ENCODE peak calls at places on chromosomes 1 and 21, in five cellular contexts. One of them, this sample, is unnamed.

GRCh38 chr1:54745274-54745673 is 19.0 kb downstream of the PARS2 start:
- DNase-seq in lower leg skin: no peak
- DNase-seq in WERI-Rb-1: no peak
- DNase-seq in foreskin fibroblast: no peak
- DNase-seq in body of pancreas: no peak
- DNase-seq in this sample: no peak

GRCh38 chr1:241698177-241698576 is 46.1 kb downstream of the WDR64 start:
- DNase-seq in lower leg skin: no peak
- DNase-seq in WERI-Rb-1: no peak
- DNase-seq in foreskin fibroblast: no peak
- DNase-seq in body of pancreas: no peak
- DNase-seq in this sample: no peak

GRCh38 chr1:156709743-156710489 is 4.5 kb upstream of the CRABP2 start:
- DNase-seq in lower leg skin: peak; percentile 67
- DNase-seq in WERI-Rb-1: peak; percentile 87
- DNase-seq in foreskin fibroblast: peak; percentile 77
- DNase-seq in body of pancreas: peak; percentile 62
- DNase-seq in this sample: no peak

GRCh38 chr1:156118175-156118868 is 3.8 kb downstream of the LMNA start:
- DNase-seq in lower leg skin: no peak
- DNase-seq in WERI-Rb-1: no peak
- DNase-seq in foreskin fibroblast: no peak
- DNase-seq in body of pancreas: peak; percentile 87
- DNase-seq in this sample: peak; percentile 69

GRCh38 chr1:41372600-41372993 is 11.4 kb downstream of the FOXO6 start:
- DNase-seq in lower leg skin: no peak
- DNase-seq in WERI-Rb-1: no peak
- DNase-seq in foreskin fibroblast: no peak
- DNase-seq in body of pancreas: no peak
- DNase-seq in this sample: no peak

GRCh38 chr1:7527733-7528045 is 243.4 kb upstream of the VAMP3 start:
- DNase-seq in lower leg skin: no peak
- DNase-seq in WERI-Rb-1: no peak
- DNase-seq in foreskin fibroblast: no peak
- DNase-seq in body of pancreas: no peak
- DNase-seq in this sample: no peak

GRCh38 chr21:31663584-31664249 is 4.2 kb downstream of the SOD1 start:
- DNase-seq in lower leg skin: no peak
- DNase-seq in WERI-Rb-1: no peak
- DNase-seq in foreskin fibroblast: no peak
- DNase-seq in body of pancreas: no peak
- DNase-seq in this sample: no peak

GRCh38 chr1:150268342-150268705 is 492 bp downstream of the APH1A start:
- DNase-seq in lower leg skin: no peak
- DNase-seq in WERI-Rb-1: no peak
- DNase-seq in foreskin fibroblast: peak; percentile 24
- DNase-seq in body of pancreas: peak; percentile 48
- DNase-seq in this sample: peak; percentile 24

GRCh38 chr1:32716312-32717126 is 13.9 kb upstream of the SYNC start:
- DNase-seq in lower leg skin: peak; percentile 81
- DNase-seq in WERI-Rb-1: peak; percentile 90
- DNase-seq in foreskin fibroblast: no peak
- DNase-seq in body of pancreas: peak; percentile 100
- DNase-seq in this sample: peak; percentile 99

GRCh38 chr1:173482683-173483082 is 5.5 kb downstream of the PRDX6 start:
- DNase-seq in lower leg skin: no peak
- DNase-seq in WERI-Rb-1: no peak
- DNase-seq in foreskin fibroblast: no peak
- DNase-seq in body of pancreas: no peak
- DNase-seq in this sample: no peak

GRCh38 chr21:32494946-32495703 is 82.6 kb downstream of the EVA1C start:
- DNase-seq in lower leg skin: no peak
- DNase-seq in WERI-Rb-1: no peak
- DNase-seq in foreskin fibroblast: peak; percentile 57
- DNase-seq in body of pancreas: no peak
- DNase-seq in this sample: no peak

GRCh38 chr1:204513117-204513716 is 3.0 kb upstream of the MDM4 start:
- DNase-seq in lower leg skin: no peak
- DNase-seq in WERI-Rb-1: no peak
- DNase-seq in foreskin fibroblast: no peak
- DNase-seq in body of pancreas: no peak
- DNase-seq in this sample: no peak

GRCh38 chr1:20371883-20372282 is 81.2 kb downstream of the VWA5B1 start:
- DNase-seq in lower leg skin: no peak
- DNase-seq in WERI-Rb-1: no peak
- DNase-seq in foreskin fibroblast: no peak
- DNase-seq in body of pancreas: no peak
- DNase-seq in this sample: peak; percentile 31

GRCh38 chr1:223700942-223701637 is 11.2 kb upstream of the CAPN2 start:
- DNase-seq in lower leg skin: no peak
- DNase-seq in WERI-Rb-1: no peak
- DNase-seq in foreskin fibroblast: peak; percentile 95
- DNase-seq in body of pancreas: no peak
- DNase-seq in this sample: peak; percentile 86

GRCh38 chr1:101843160-101843559 is 153.6 kb downstream of the OLFM3 start:
- DNase-seq in lower leg skin: no peak
- DNase-seq in WERI-Rb-1: peak; percentile 5
- DNase-seq in foreskin fibroblast: no peak
- DNase-seq in body of pancreas: no peak
- DNase-seq in this sample: no peak

GRCh38 chr21:20996421-20997307 is 1.5 kb upstream of the NCAM2 start:
- DNase-seq in lower leg skin: no peak
- DNase-seq in WERI-Rb-1: no peak
- DNase-seq in foreskin fibroblast: no peak
- DNase-seq in body of pancreas: no peak
- DNase-seq in this sample: no peak

GRCh38 chr21:41602511-41602910 is 94.6 kb upstream of the TMPRSS2 start:
- DNase-seq in lower leg skin: no peak
- DNase-seq in WERI-Rb-1: no peak
- DNase-seq in foreskin fibroblast: no peak
- DNase-seq in body of pancreas: no peak
- DNase-seq in this sample: no peak

GRCh38 chr1:63101336-63101735 is 221.0 kb upstream of the FOXD3 start:
- DNase-seq in lower leg skin: no peak
- DNase-seq in WERI-Rb-1: peak; percentile 10
- DNase-seq in foreskin fibroblast: no peak
- DNase-seq in body of pancreas: no peak
- DNase-seq in this sample: no peak

GRCh38 chr1:96557336-96557735 is 164.2 kb upstream of the PTBP2 start:
- DNase-seq in lower leg skin: no peak
- DNase-seq in WERI-Rb-1: no peak
- DNase-seq in foreskin fibroblast: peak; percentile 45
- DNase-seq in body of pancreas: no peak
- DNase-seq in this sample: no peak

GRCh38 chr1:30525631-30525979 is 197.8 kb downstream of the MATN1 start:
- DNase-seq in lower leg skin: no peak
- DNase-seq in WERI-Rb-1: no peak
- DNase-seq in foreskin fibroblast: no peak
- DNase-seq in body of pancreas: no peak
- DNase-seq in this sample: no peak

GRCh38 chr1:100177295-100178042 is 587 bp downstream of the LRRC39 start:
- DNase-seq in lower leg skin: no peak
- DNase-seq in WERI-Rb-1: no peak
- DNase-seq in foreskin fibroblast: no peak
- DNase-seq in body of pancreas: no peak
- DNase-seq in this sample: no peak

GRCh38 chr1:2375246-2375922 is 16.0 kb downstream of the MORN1 start:
- DNase-seq in lower leg skin: no peak
- DNase-seq in WERI-Rb-1: no peak
- DNase-seq in foreskin fibroblast: no peak
- DNase-seq in body of pancreas: no peak
- DNase-seq in this sample: no peak

GRCh38 chr1:23959461-23960290 is at the start of gene PNRC2:
- DNase-seq in lower leg skin: peak; percentile 97
- DNase-seq in WERI-Rb-1: peak; percentile 98
- DNase-seq in foreskin fibroblast: peak; percentile 96
- DNase-seq in body of pancreas: peak; percentile 97
- DNase-seq in this sample: peak; percentile 95

GRCh38 chr1:2998503-2999100 is 22.7 kb upstream of the ACTRT2 start:
- DNase-seq in lower leg skin: no peak
- DNase-seq in WERI-Rb-1: no peak
- DNase-seq in foreskin fibroblast: no peak
- DNase-seq in body of pancreas: no peak
- DNase-seq in this sample: no peak

GRCh38 chr1:16249838-16250241 is 12.9 kb upstream of the CPLANE2 start:
- DNase-seq in lower leg skin: peak; percentile 80
- DNase-seq in WERI-Rb-1: no peak
- DNase-seq in foreskin fibroblast: peak; percentile 68
- DNase-seq in body of pancreas: peak; percentile 38
- DNase-seq in this sample: no peak

GRCh38 chr1:85465791-85466134 is 804 bp upstream of the DDAH1 start:
- DNase-seq in lower leg skin: no peak
- DNase-seq in WERI-Rb-1: no peak
- DNase-seq in foreskin fibroblast: no peak
- DNase-seq in body of pancreas: no peak
- DNase-seq in this sample: no peak

GRCh38 chr1:61110587-61110986 is 28.2 kb downstream of the NFIA start:
- DNase-seq in lower leg skin: no peak
- DNase-seq in WERI-Rb-1: no peak
- DNase-seq in foreskin fibroblast: no peak
- DNase-seq in body of pancreas: no peak
- DNase-seq in this sample: no peak

GRCh38 chr21:42141643-42142042 is 70.5 kb downstream of the UMODL1 start:
- DNase-seq in lower leg skin: no peak
- DNase-seq in WERI-Rb-1: no peak
- DNase-seq in foreskin fibroblast: no peak
- DNase-seq in body of pancreas: no peak
- DNase-seq in this sample: no peak

GRCh38 chr1:21295059-21295401 is 4.8 kb upstream of the ECE1 start:
- DNase-seq in lower leg skin: no peak
- DNase-seq in WERI-Rb-1: no peak
- DNase-seq in foreskin fibroblast: no peak
- DNase-seq in body of pancreas: no peak
- DNase-seq in this sample: no peak

GRCh38 chr1:117077267-117077666 is 17.1 kb downstream of the TTF2 start:
- DNase-seq in lower leg skin: no peak
- DNase-seq in WERI-Rb-1: no peak
- DNase-seq in foreskin fibroblast: peak; percentile 86
- DNase-seq in body of pancreas: no peak
- DNase-seq in this sample: no peak

DNA sequence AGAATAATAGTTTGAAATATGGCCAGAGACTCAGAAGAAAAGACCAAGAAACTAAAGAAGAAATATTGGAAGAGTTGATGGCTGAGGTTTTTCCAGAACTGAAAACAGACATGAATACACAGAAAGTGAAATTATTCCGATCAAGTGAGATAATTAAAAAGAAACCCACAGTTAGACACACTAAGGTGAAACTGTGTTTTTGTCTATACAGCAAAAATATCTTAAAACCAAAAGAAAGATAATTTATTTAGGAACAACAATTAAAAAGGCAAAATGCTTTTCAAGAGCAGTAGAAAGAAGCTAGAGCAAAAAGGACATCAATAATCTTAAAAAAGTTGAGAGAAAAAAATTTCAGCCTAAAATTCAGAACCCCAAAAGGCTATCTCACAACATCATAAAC is 116.3 kb downstream of the COP1 start:
- DNase-seq in lower leg skin: no peak
- DNase-seq in WERI-Rb-1: no peak
- DNase-seq in foreskin fibroblast: no peak
- DNase-seq in body of pancreas: no peak
- DNase-seq in this sample: no peak
- TF ChIP-seq CTCF in lower leg skin: no peak
- TF ChIP-seq CTCF in WERI-Rb-1: no peak
- TF ChIP-seq CTCF in foreskin fibroblast: no peak
- TF ChIP-seq CTCF in body of pancreas: no peak
- TF ChIP-seq CTCF in this sample: no peak

GRCh38 chr1:170669036-170669435 is 5.1 kb downstream of the PRRX1 start:
- DNase-seq in lower leg skin: no peak
- DNase-seq in WERI-Rb-1: no peak
- DNase-seq in foreskin fibroblast: no peak
- DNase-seq in body of pancreas: no peak
- DNase-seq in this sample: no peak

GRCh38 chr1:170668301-170668789 is 4.4 kb downstream of the PRRX1 start:
- DNase-seq in lower leg skin: no peak
- DNase-seq in WERI-Rb-1: no peak
- DNase-seq in foreskin fibroblast: no peak
- DNase-seq in body of pancreas: no peak
- DNase-seq in this sample: peak; percentile 41

GRCh38 chr1:170669586-170670332 is 5.8 kb downstream of the PRRX1 start:
- DNase-seq in lower leg skin: no peak
- DNase-seq in WERI-Rb-1: no peak
- DNase-seq in foreskin fibroblast: no peak
- DNase-seq in body of pancreas: no peak
- DNase-seq in this sample: no peak

GRCh38 chr1:170671629-170671963 is 7.7 kb downstream of the PRRX1 start:
- DNase-seq in lower leg skin: no peak
- DNase-seq in WERI-Rb-1: no peak
- DNase-seq in foreskin fibroblast: no peak
- DNase-seq in body of pancreas: no peak
- DNase-seq in this sample: no peak

DNA sequence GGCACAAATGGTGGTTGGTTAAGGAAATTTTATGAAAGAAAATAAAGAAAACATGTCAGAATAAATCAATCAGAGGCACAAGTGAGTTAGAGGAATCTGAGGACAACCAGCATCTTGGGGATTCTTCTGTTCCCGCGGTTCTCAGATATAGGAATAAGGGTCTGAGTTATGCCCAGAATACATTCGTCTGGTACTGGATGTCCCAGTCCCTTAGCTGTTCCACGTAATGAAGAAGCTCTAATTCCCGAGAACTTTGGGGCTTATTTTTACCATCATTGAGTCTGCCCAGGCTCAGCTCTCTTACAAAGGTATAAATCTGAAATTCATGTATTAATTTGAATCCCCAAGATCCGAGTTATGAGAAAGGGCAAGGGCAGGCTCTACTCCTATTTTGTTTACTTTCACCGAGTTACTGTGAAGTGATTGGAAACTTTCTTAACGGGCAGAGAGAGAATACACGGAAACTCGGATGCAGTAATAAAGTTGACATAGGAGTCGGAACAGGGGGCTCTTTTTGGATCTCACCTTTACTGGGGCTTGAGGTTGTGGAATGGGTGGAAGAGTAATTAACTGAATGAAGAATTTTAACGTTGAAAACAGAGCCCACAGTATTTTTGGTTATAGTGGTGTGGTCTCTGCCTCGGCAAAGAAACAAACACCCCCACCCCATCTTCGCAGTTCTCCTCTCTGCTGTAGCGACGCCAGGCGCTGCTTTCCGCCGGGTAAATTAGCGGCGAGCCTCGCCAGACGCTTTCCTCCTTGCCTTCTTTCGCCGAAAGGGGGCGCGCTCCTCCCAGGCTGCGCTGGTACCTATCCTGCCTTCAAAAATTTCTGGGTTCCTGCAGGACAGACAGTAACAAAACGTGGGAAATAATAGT is 7.1 kb downstream of the PRRX1 start:
- DNase-seq in lower leg skin: no peak
- DNase-seq in WERI-Rb-1: no peak
- DNase-seq in foreskin fibroblast: no peak
- DNase-seq in body of pancreas: peak; percentile 22
- DNase-seq in this sample: no peak
- TF ChIP-seq CTCF in lower leg skin: no peak
- TF ChIP-seq CTCF in WERI-Rb-1: no peak
- TF ChIP-seq CTCF in foreskin fibroblast: no peak
- TF ChIP-seq CTCF in body of pancreas: peak; percentile 33
- TF ChIP-seq CTCF in this sample: no peak

GRCh38 chr1:110185181-110185580 is 24.9 kb upstream of the KCNC4 start:
- DNase-seq in lower leg skin: no peak
- DNase-seq in WERI-Rb-1: peak; percentile 41
- DNase-seq in foreskin fibroblast: no peak
- DNase-seq in body of pancreas: peak; percentile 42
- DNase-seq in this sample: no peak
- TF ChIP-seq CTCF in lower leg skin: no peak
- TF ChIP-seq CTCF in WERI-Rb-1: no peak
- TF ChIP-seq CTCF in foreskin fibroblast: no peak
- TF ChIP-seq CTCF in body of pancreas: no peak
- TF ChIP-seq CTCF in this sample: no peak

GRCh38 chr1:44613932-44614331 is 60.3 kb downstream of the TMEM53 start:
- DNase-seq in lower leg skin: no peak
- DNase-seq in WERI-Rb-1: peak; percentile 76
- DNase-seq in foreskin fibroblast: no peak
- DNase-seq in body of pancreas: no peak
- DNase-seq in this sample: no peak
- TF ChIP-seq CTCF in lower leg skin: no peak
- TF ChIP-seq CTCF in WERI-Rb-1: peak; percentile 35
- TF ChIP-seq CTCF in foreskin fibroblast: no peak
- TF ChIP-seq CTCF in body of pancreas: no peak
- TF ChIP-seq CTCF in this sample: no peak

This sample was measured in Calu3.